ENCODE peak calls at places on chromosomes 11 and 22, in six cellular contexts. One of them, this sample, is unnamed.

GRCh38 chr11:47453365-47453764 is 4.4 kb upstream of the RAPSN start:
- DNase-seq in heart left ventricle: no peak
- DNase-seq in A549: peak; percentile 28
- DNase-seq in stomach: no peak
- DNase-seq in WERI-Rb-1: no peak
- DNase-seq in tibial artery: no peak
- DNase-seq in this sample: no peak

GRCh38 chr22:47201996-47202818 is 439.8 kb downstream of the TBC1D22A start:
- DNase-seq in tibial artery: no peak
- DNase-seq in A549: no peak
- DNase-seq in heart left ventricle: no peak
- DNase-seq in stomach: peak; percentile 24
- DNase-seq in WERI-Rb-1: no peak
- DNase-seq in this sample: no peak

GRCh38 chr11:73428227-73428626 is 52.0 kb downstream of the RELT start:
- DNase-seq in tibial artery: no peak
- DNase-seq in heart left ventricle: no peak
- DNase-seq in stomach: no peak
- DNase-seq in A549: no peak
- DNase-seq in WERI-Rb-1: no peak
- DNase-seq in this sample: no peak

GRCh38 chr11:4090258-4090657 is 4.3 kb upstream of the RRM1 start:
- DNase-seq in heart left ventricle: no peak
- DNase-seq in tibial artery: no peak
- DNase-seq in stomach: no peak
- DNase-seq in A549: no peak
- DNase-seq in WERI-Rb-1: no peak
- DNase-seq in this sample: no peak

GRCh38 chr11:62777389-62777788 is 6.2 kb downstream of the TAF6L start:
- DNase-seq in WERI-Rb-1: no peak
- DNase-seq in heart left ventricle: no peak
- DNase-seq in A549: no peak
- DNase-seq in stomach: no peak
- DNase-seq in tibial artery: no peak
- DNase-seq in this sample: no peak

GRCh38 chr11:133951484-133952198 is 5.1 kb downstream of the IGSF9B start:
- DNase-seq in tibial artery: peak; percentile 90
- DNase-seq in A549: no peak
- DNase-seq in WERI-Rb-1: peak; percentile 44
- DNase-seq in stomach: no peak
- DNase-seq in heart left ventricle: no peak
- DNase-seq in this sample: no peak

GRCh38 chr11:78190374-78190773 is 1.7 kb downstream of the USP35 start:
- DNase-seq in tibial artery: peak; percentile 71
- DNase-seq in stomach: no peak
- DNase-seq in heart left ventricle: no peak
- DNase-seq in A549: no peak
- DNase-seq in WERI-Rb-1: no peak
- DNase-seq in this sample: no peak

GRCh38 chr22:33971561-33971961 is 51.3 kb upstream of the LARGE1 start:
- DNase-seq in stomach: no peak
- DNase-seq in tibial artery: no peak
- DNase-seq in WERI-Rb-1: no peak
- DNase-seq in A549: no peak
- DNase-seq in heart left ventricle: no peak
- DNase-seq in this sample: peak; percentile 7

GRCh38 chr11:61507962-61508824 is at the start of gene LRRC10B:
- DNase-seq in A549: peak; percentile 36
- DNase-seq in heart left ventricle: no peak
- DNase-seq in stomach: no peak
- DNase-seq in tibial artery: no peak
- DNase-seq in WERI-Rb-1: no peak
- DNase-seq in this sample: peak; percentile 49

GRCh38 chr11:61959678-61960077 is 7.8 kb downstream of the FTH1 start:
- DNase-seq in A549: no peak
- DNase-seq in WERI-Rb-1: no peak
- DNase-seq in tibial artery: peak; percentile 52
- DNase-seq in stomach: no peak
- DNase-seq in heart left ventricle: no peak
- DNase-seq in this sample: no peak

GRCh38 chr11:83676061-83676460 is 389.9 kb upstream of the CCDC90B start:
- DNase-seq in tibial artery: no peak
- DNase-seq in stomach: no peak
- DNase-seq in WERI-Rb-1: no peak
- DNase-seq in heart left ventricle: no peak
- DNase-seq in A549: no peak
- DNase-seq in this sample: no peak

GRCh38 chr11:35540526-35540925 is 15.1 kb upstream of the PAMR1 start:
- DNase-seq in WERI-Rb-1: no peak
- DNase-seq in A549: no peak
- DNase-seq in stomach: no peak
- DNase-seq in tibial artery: no peak
- DNase-seq in heart left ventricle: no peak
- DNase-seq in this sample: no peak

GRCh38 chr22:19723990-19724827 is 870 bp downstream of the GP1BB start:
- DNase-seq in stomach: no peak
- DNase-seq in A549: peak; percentile 65
- DNase-seq in WERI-Rb-1: no peak
- DNase-seq in tibial artery: no peak
- DNase-seq in heart left ventricle: peak; percentile 55
- DNase-seq in this sample: peak; percentile 56

GRCh38 chr22:31613286-31613903 is 48.6 kb downstream of the PISD start:
- DNase-seq in stomach: no peak
- DNase-seq in heart left ventricle: no peak
- DNase-seq in tibial artery: no peak
- DNase-seq in A549: no peak
- DNase-seq in WERI-Rb-1: no peak
- DNase-seq in this sample: no peak

GRCh38 chr11:5291207-5291838 is 10.4 kb downstream of the OR51B4 start:
- DNase-seq in heart left ventricle: no peak
- DNase-seq in A549: peak; percentile 73
- DNase-seq in tibial artery: no peak
- DNase-seq in WERI-Rb-1: no peak
- DNase-seq in stomach: no peak
- DNase-seq in this sample: peak; percentile 5

GRCh38 chr11:72762641-72763304 is 10.6 kb upstream of the ARAP1 start:
- DNase-seq in stomach: no peak
- DNase-seq in A549: no peak
- DNase-seq in tibial artery: no peak
- DNase-seq in heart left ventricle: no peak
- DNase-seq in WERI-Rb-1: no peak
- DNase-seq in this sample: no peak

GRCh38 chr11:71240865-71241691 is 11.3 kb downstream of the SHANK2 start:
- DNase-seq in stomach: peak; percentile 57
- DNase-seq in heart left ventricle: no peak
- DNase-seq in WERI-Rb-1: no peak
- DNase-seq in tibial artery: no peak
- DNase-seq in A549: peak; percentile 85
- DNase-seq in this sample: peak; percentile 71

DNA sequence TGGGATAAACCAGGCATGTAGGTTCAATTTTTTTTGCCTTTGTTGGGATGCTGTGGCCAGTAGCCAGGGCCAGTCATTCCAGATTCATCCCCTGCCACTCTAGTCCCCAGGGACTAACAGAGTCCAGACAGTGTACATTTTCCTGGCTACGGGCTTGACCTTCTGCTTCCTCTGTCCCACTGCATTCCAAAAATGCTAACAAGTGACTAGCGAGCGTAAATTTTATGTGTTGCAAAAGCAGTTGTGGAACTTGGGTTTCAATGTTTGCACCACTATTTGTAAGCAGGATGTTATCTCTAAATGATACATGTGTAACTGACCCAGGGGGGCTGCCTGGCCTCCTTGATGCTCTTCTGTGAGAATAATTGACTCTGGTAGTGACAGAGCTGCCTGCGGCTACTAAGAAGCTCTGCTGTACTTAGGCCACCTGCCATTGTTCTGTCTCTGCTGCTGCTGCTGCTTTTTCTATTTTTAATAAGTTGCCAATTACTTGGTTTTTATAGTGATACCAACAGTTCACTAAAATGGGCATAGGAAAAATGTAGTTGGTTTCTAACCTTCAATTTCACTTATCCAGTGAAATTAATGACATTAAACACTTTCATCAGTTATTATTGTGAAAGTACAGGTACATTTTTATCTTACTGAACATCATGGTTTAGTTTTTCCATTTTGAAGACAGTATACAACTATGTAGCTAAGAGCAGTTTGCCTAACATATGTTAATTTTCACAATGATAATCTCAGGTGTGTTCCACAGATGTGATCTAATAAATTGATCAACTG is 26.8 kb downstream of the TNRC6B start:
- DNase-seq in WERI-Rb-1: peak; percentile 8
- DNase-seq in stomach: no peak
- DNase-seq in heart left ventricle: no peak
- DNase-seq in A549: no peak
- DNase-seq in tibial artery: no peak
- DNase-seq in this sample: no peak
- TF ChIP-seq CTCF in WERI-Rb-1: no peak
- TF ChIP-seq CTCF in stomach: no peak
- TF ChIP-seq CTCF in heart left ventricle: no peak
- TF ChIP-seq CTCF in A549: no peak
- TF ChIP-seq CTCF in tibial artery: no peak
- TF ChIP-seq CTCF in this sample: no peak

DNA sequence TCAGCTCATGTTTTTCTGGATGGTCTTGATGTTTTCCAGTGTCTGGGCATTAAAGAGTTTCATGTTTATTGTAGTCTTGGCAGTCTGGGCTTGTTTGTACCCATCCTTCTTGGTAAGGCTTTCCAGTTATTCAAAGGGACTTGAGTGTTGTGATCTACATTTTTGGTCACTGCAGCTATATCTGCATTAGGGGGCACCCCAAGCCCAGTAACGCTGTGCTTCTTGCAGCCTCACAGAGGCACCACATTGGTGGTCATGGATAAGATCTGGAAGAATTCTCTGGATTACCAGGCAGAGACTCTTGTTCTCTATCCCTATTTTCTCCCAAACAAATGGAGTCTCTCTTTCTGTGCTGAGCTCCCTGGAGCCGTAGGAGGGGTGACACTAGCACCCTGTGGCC is 451.5 kb upstream of the FAT3 start:
- DNase-seq in WERI-Rb-1: peak; percentile 60
- DNase-seq in tibial artery: no peak
- DNase-seq in heart left ventricle: no peak
- DNase-seq in stomach: no peak
- DNase-seq in A549: peak; percentile 29
- DNase-seq in this sample: peak; percentile 11
- TF ChIP-seq CTCF in WERI-Rb-1: peak; percentile 52
- TF ChIP-seq CTCF in tibial artery: no peak
- TF ChIP-seq CTCF in heart left ventricle: no peak
- TF ChIP-seq CTCF in stomach: no peak
- TF ChIP-seq CTCF in A549: no peak
- TF ChIP-seq CTCF in this sample: no peak

DNA sequence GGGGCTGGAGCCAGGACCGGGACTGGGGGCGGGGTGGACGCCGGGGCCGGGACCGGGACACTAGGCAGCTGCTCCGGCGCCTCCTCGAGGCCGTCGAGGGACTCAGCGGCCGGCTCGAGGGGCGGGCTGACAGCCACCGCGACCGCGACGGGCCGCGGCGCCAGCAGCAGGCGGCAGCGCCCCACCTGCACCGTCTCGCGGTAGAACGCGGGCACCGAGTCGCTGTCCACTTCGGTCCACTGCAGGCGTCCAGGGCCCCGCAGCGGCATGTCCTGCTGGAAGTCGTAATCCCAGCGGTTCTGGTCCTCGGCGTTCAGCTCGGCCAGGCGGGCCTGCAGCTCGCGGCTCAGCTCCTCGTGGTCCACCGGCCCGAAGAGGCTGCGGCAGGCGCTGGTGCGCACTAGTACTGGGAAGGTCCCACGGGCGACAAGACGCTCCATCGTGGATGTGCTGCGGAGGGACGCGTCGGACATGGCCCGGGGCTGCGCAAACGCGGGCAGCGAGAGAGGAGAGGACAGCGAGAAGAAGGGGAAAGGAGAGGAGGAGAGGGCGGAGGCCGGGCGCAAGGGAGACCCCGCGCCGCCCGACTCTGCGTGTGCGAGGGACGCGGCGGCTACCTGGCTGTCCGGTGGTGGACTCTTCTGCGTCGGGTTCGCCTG is 429 bp downstream of the CDKN1C start:
- DNase-seq in heart left ventricle: peak; percentile 79
- DNase-seq in stomach: peak; percentile 71
- DNase-seq in WERI-Rb-1: peak; percentile 66
- DNase-seq in A549: peak; percentile 64
- DNase-seq in tibial artery: peak; percentile 79
- DNase-seq in this sample: peak; percentile 78
- TF ChIP-seq CTCF in heart left ventricle: peak; percentile 10
- TF ChIP-seq CTCF in stomach: no peak
- TF ChIP-seq CTCF in WERI-Rb-1: peak; percentile 62
- TF ChIP-seq CTCF in A549: peak; percentile 28
- TF ChIP-seq CTCF in tibial artery: peak; percentile 22
- TF ChIP-seq CTCF in this sample: peak; percentile 29

DNA sequence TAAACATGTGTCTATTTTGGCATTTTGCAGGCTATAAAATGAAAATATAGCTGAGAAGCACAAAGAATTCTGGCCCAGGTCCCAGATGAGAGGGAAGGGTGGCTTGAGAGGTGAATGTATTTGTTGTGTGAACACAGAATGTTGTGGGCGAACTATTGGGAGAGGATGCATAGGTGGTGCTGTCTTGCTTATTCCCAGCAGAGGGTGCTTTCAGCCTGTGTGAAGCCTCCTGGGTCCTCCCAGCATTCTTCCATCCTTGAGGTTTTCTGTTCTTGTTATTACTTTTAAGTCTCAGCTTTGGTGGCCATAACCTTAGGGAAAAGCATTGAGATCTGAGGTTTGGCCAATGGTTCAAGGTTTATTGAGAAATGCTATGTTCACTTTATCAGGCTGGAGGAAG is 108.7 kb upstream of the SNX19 start:
- DNase-seq in tibial artery: no peak
- DNase-seq in WERI-Rb-1: peak; percentile 22
- DNase-seq in heart left ventricle: no peak
- DNase-seq in A549: peak; percentile 11
- DNase-seq in stomach: no peak
- DNase-seq in this sample: no peak
- TF ChIP-seq CTCF in tibial artery: no peak
- TF ChIP-seq CTCF in WERI-Rb-1: peak; percentile 82
- TF ChIP-seq CTCF in heart left ventricle: no peak
- TF ChIP-seq CTCF in A549: peak; percentile 28
- TF ChIP-seq CTCF in stomach: no peak
- TF ChIP-seq CTCF in this sample: no peak

DNA sequence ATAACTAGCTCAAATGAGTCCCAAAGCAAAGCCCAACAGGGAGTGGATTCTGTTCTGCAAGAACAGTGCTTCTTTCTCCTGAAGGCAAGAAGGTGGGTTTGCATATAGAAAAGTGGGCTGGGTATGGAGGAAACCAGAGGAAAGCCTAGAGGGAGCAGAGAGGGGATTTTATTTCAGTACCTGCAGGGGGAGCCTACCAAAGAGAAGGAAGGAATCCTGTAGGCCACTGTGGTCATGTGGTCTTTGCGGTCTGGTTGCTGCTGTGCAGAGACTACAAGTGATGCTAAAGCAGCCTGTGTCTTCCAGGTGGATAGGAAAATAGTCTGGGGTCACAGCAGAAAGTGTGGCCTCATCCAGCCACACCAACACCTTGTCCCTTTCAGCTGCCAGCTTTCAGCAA is 33.2 kb upstream of the ZBTB16 start:
- DNase-seq in WERI-Rb-1: no peak
- DNase-seq in heart left ventricle: no peak
- DNase-seq in stomach: no peak
- DNase-seq in A549: peak; percentile 18
- DNase-seq in tibial artery: no peak
- DNase-seq in this sample: no peak
- TF ChIP-seq CTCF in WERI-Rb-1: peak; percentile 30
- TF ChIP-seq CTCF in heart left ventricle: no peak
- TF ChIP-seq CTCF in stomach: no peak
- TF ChIP-seq CTCF in A549: no peak
- TF ChIP-seq CTCF in tibial artery: no peak
- TF ChIP-seq CTCF in this sample: no peak

This sample was measured in Calu3.